ENCODE peak calls at places on chromosomes 7 and 10, in four cellular contexts. One of them, this sample, is unnamed.

GRCh38 chr10:9781681-9782080 is 1236.0 kb upstream of the CELF2 start:
- DNase-seq in CD8-positive, alpha-beta T cell: no peak
- DNase-seq in fibroblast of the aortic adventitia: no peak
- DNase-seq in lower leg skin: no peak
- DNase-seq in this sample: no peak

GRCh38 chr7:41696323-41696916 is 6.5 kb downstream of the INHBA start:
- DNase-seq in fibroblast of the aortic adventitia: peak
- DNase-seq in CD8-positive, alpha-beta T cell: no peak
- DNase-seq in lower leg skin: peak
- DNase-seq in this sample: peak

GRCh38 chr7:131325179-131325840 is 2.4 kb upstream of the MKLN1 start:
- DNase-seq in lower leg skin: no peak
- DNase-seq in CD8-positive, alpha-beta T cell: no peak
- DNase-seq in fibroblast of the aortic adventitia: no peak
- DNase-seq in this sample: no peak

GRCh38 chr10:79024716-79025112 is 44.1 kb upstream of the ZMIZ1 start:
- DNase-seq in lower leg skin: peak
- DNase-seq in CD8-positive, alpha-beta T cell: no peak
- DNase-seq in fibroblast of the aortic adventitia: no peak
- DNase-seq in this sample: no peak

GRCh38 chr7:32164341-32164996 is 94.3 kb upstream of the PDE1C start:
- DNase-seq in fibroblast of the aortic adventitia: peak
- DNase-seq in lower leg skin: no peak
- DNase-seq in CD8-positive, alpha-beta T cell: no peak
- DNase-seq in this sample: peak

GRCh38 chr10:131089150-131089549 is 222.4 kb downstream of the TCERG1L start:
- DNase-seq in fibroblast of the aortic adventitia: no peak
- DNase-seq in lower leg skin: no peak
- DNase-seq in CD8-positive, alpha-beta T cell: no peak
- DNase-seq in this sample: no peak

GRCh38 chr7:44388089-44388970 is 62.9 kb upstream of the CAMK2B start:
- DNase-seq in CD8-positive, alpha-beta T cell: no peak
- DNase-seq in lower leg skin: peak
- DNase-seq in fibroblast of the aortic adventitia: no peak
- DNase-seq in this sample: no peak

GRCh38 chr7:5677538-5678294 is 103.7 kb downstream of the RNF216 start:
- DNase-seq in CD8-positive, alpha-beta T cell: peak
- DNase-seq in lower leg skin: peak
- DNase-seq in fibroblast of the aortic adventitia: peak
- DNase-seq in this sample: no peak

GRCh38 chr7:26293569-26294308 is 2.1 kb downstream of the SNX10 start:
- DNase-seq in fibroblast of the aortic adventitia: no peak
- DNase-seq in CD8-positive, alpha-beta T cell: peak
- DNase-seq in lower leg skin: peak
- DNase-seq in this sample: no peak

GRCh38 chr10:69317175-69318086 is 39.1 kb downstream of the HK1 start:
- DNase-seq in lower leg skin: no peak
- DNase-seq in fibroblast of the aortic adventitia: no peak
- DNase-seq in CD8-positive, alpha-beta T cell: no peak
- DNase-seq in this sample: no peak

GRCh38 chr10:132520147-132520811 is 17.3 kb upstream of the INPP5A start:
- DNase-seq in CD8-positive, alpha-beta T cell: no peak
- DNase-seq in fibroblast of the aortic adventitia: peak
- DNase-seq in lower leg skin: peak
- DNase-seq in this sample: no peak

GRCh38 chr7:380724-381210 is 90.8 kb downstream of the FOXL3 start:
- DNase-seq in CD8-positive, alpha-beta T cell: no peak
- DNase-seq in lower leg skin: peak
- DNase-seq in fibroblast of the aortic adventitia: no peak
- DNase-seq in this sample: no peak

GRCh38 chr10:6128087-6128486 is 39.3 kb downstream of the RBM17 start:
- DNase-seq in CD8-positive, alpha-beta T cell: no peak
- DNase-seq in fibroblast of the aortic adventitia: no peak
- DNase-seq in lower leg skin: peak
- DNase-seq in this sample: no peak

GRCh38 chr7:3482147-3482921 is 181.3 kb downstream of the SDK1 start:
- DNase-seq in lower leg skin: no peak
- DNase-seq in fibroblast of the aortic adventitia: peak
- DNase-seq in CD8-positive, alpha-beta T cell: no peak
- DNase-seq in this sample: peak

GRCh38 chr7:146902728-146903127 is 786.1 kb downstream of the CNTNAP2 start:
- DNase-seq in lower leg skin: no peak
- DNase-seq in CD8-positive, alpha-beta T cell: no peak
- DNase-seq in fibroblast of the aortic adventitia: no peak
- DNase-seq in this sample: no peak

GRCh38 chr10:77175631-77176222 is 461.9 kb downstream of the KCNMA1 start:
- DNase-seq in CD8-positive, alpha-beta T cell: no peak
- DNase-seq in fibroblast of the aortic adventitia: no peak
- DNase-seq in lower leg skin: no peak
- DNase-seq in this sample: no peak

This sample was measured in NCI-H1930.